ENCODE peak calls at places on chromosomes 1 and 21, in eight cellular contexts. M is thoracic aorta, F is kidney epithelial cell, L is fibroblast of mammary gland, Z is pancreas, V is AG04449, D is transverse colon, K is fibroblast of pulmonary artery. B is an unnamed sample.

GRCh38 chr1:184418955-184419733 is 32.3 kb downstream of the C1orf21 start:
- DNase-seq in M (no peak), F (no peak), L (no peak), Z (no peak), V (no peak), D (no peak), K (no peak), B (peak; percentile 63)

GRCh38 chr1:193602705-193603104 is 416.3 kb upstream of the B3GALT2 start:
- DNase-seq in M (no peak), F (no peak), L (no peak), Z (no peak), V (no peak), D (no peak), K (no peak), B (no peak)

GRCh38 chr1:200129480-200129879 is 102.0 kb downstream of the NR5A2 start:
- DNase-seq in M (no peak), F (no peak), L (no peak), Z (no peak), V (no peak), D (no peak), K (no peak), B (no peak)

GRCh38 chr1:224873645-224874369 is 55.7 kb upstream of the DNAH14 start:
- DNase-seq in M (no peak), F (no peak), L (peak; percentile 83), Z (no peak), V (no peak), D (no peak), K (peak; percentile 72), B (peak; percentile 87)

GRCh38 chr1:167819849-167820683 is 93.9 kb downstream of the ADCY10 start:
- DNase-seq in M (peak; percentile 47), F (peak; percentile 67), L (peak; percentile 94), Z (peak; percentile 88), V (peak; percentile 78), D (peak; percentile 65), K (peak; percentile 96), B (peak; percentile 88)

GRCh38 chr1:204837440-204838084 is 33.1 kb upstream of the NFASC start:
- DNase-seq in M (no peak), F (peak; percentile 21), L (peak; percentile 54), Z (no peak), V (no peak), D (no peak), K (peak; percentile 71), B (peak; percentile 51)

GRCh38 chr1:217534566-217534965 is 96.3 kb downstream of the GPATCH2 start:
- DNase-seq in M (no peak), F (no peak), L (peak; percentile 39), Z (no peak), V (no peak), D (no peak), K (peak; percentile 53), B (no peak)

GRCh38 chr1:246506440-246506784 is 667 bp downstream of the SMYD3 start:
- DNase-seq in M (no peak), F (no peak), L (no peak), Z (no peak), V (no peak), D (no peak), K (no peak), B (no peak)

GRCh38 chr1:107669996-107670395 is 295.0 kb downstream of the VAV3 start:
- DNase-seq in M (no peak), F (no peak), L (peak; percentile 41), Z (no peak), V (no peak), D (peak; percentile 80), K (peak; percentile 37), B (no peak)

GRCh38 chr1:47438321-47439150 is 692 bp downstream of the FOXD2 start:
- DNase-seq in M (no peak), F (no peak), L (no peak), Z (peak; percentile 75), V (no peak), D (peak; percentile 41), K (no peak), B (no peak)

GRCh38 chr1:201701831-201702230 is 127.1 kb upstream of the IPO9 start:
- DNase-seq in M (no peak), F (no peak), L (no peak), Z (no peak), V (no peak), D (no peak), K (no peak), B (no peak)

GRCh38 chr1:208093754-208094719 is 150.1 kb downstream of the PLXNA2 start:
- DNase-seq in M (no peak), F (no peak), L (peak; percentile 59), Z (no peak), V (no peak), D (peak; percentile 61), K (peak; percentile 79), B (peak; percentile 59)

GRCh38 chr1:55400560-55400959 is 185.4 kb upstream of the USP24 start:
- DNase-seq in M (no peak), F (no peak), L (peak; percentile 94), Z (no peak), V (no peak), D (no peak), K (no peak), B (peak; percentile 39)

GRCh38 chr1:67632811-67633478 is 52.1 kb upstream of the GADD45A start:
- DNase-seq in M (no peak), F (no peak), L (no peak), Z (no peak), V (no peak), D (no peak), K (no peak), B (no peak)

GRCh38 chr21:30924171-30924680 is 42.8 kb upstream of the KRTAP11-1 start:
- DNase-seq in M (no peak), F (no peak), L (no peak), Z (no peak), V (no peak), D (no peak), K (no peak), B (no peak)

GRCh38 chr1:226637147-226637935 is 88.8 kb downstream of the STUM start:
- DNase-seq in M (no peak), F (no peak), L (peak; percentile 70), Z (no peak), V (no peak), D (peak; percentile 38), K (peak; percentile 50), B (peak; percentile 42)

GRCh38 chr1:226634611-226635246 is 86.2 kb downstream of the STUM start:
- DNase-seq in M (no peak), F (no peak), L (no peak), Z (peak; percentile 64), V (no peak), D (peak; percentile 7), K (no peak), B (no peak)

GRCh38 chr1:226634156-226634588 is 85.6 kb downstream of the STUM start:
- DNase-seq in M (no peak), F (no peak), L (peak; percentile 64), Z (peak; percentile 90), V (no peak), D (peak; percentile 84), K (peak; percentile 70), B (peak; percentile 69)

GRCh38 chr1:226636847-226637096 is 88.2 kb downstream of the STUM start:
- DNase-seq in M (no peak), F (no peak), L (no peak), Z (no peak), V (no peak), D (no peak), K (no peak), B (no peak)

GRCh38 chr1:226635456-226635941 is 86.9 kb downstream of the STUM start:
- DNase-seq in M (no peak), F (no peak), L (no peak), Z (no peak), V (no peak), D (peak; percentile 8), K (no peak), B (no peak)
- H3K4me3 ChIP-seq in M (no peak overlapping the region), F (no peak overlapping the region), L (no peak overlapping the region), Z (no peak overlapping the region), V (no peak overlapping the region), D (no peak overlapping the region), K (no peak overlapping the region), B (no peak overlapping the region)

DNA sequence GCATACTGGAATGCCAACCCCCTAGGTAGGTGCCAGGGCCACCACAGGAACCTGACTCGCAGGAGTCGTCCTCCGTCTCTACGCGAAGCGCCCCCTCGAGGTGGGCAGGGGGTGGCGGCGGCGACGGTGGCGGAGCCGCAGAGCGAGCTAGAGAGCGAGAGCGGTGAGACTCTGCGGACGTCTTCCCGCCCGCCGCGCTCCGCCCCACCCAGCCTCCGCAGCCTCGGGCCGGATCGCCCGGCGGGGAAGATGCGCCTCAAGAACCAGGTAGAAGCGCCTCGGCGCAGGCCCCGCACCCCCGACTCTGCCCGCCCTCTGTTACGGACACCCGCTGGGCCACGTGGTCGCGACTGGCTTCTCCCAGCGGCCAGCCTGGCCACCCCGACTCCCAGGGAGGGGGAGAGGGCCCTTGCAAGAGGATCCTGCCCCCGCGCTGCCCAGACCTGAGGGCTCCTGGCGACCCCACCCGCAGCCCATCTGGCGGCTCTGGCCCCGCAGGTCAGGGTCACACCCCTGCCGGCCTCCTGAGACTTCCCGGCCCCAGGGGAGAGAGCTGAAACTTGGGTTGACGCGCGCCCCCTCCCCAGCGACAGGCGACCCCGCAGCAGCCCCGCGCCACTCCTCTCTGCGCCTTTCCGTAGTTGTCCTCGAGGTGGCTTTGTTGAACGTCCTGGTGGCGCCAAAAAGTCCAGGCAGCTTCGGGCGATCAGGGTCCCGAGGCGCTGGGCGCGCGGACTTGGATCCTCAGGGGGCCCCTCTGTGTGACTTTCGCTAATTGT is 24.4 kb upstream of the AGBL4 start:
- DNase-seq in M (no peak), F (no peak), L (no peak), Z (peak; percentile 74), V (no peak), D (no peak), K (no peak), B (no peak)
- TF ChIP-seq CTCF in M (no peak), F (peak; percentile 64), L (no peak), Z (peak; percentile 27), V (peak; percentile 7), D (no peak), K (no peak), B (no peak)

DNA sequence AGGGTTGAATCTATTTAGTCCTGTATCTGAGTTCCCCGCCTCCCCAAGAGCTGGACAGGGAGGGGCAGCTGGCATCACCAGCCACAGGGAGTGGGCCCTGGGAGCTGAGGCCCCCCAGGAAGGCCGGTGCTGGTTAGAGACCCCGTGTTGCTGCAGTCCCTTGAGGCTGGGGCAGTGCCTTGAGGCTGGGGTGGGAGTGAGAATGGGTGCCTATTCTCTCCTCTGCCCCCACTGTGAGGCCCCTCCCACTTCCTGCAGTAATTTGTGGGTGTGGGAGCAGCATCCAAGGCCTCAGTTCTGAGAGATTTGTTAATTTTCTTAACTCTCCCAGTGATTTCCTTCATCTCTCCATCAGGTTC is 2.5 kb upstream of the TRAPPC3 start:
- DNase-seq in M (no peak), F (no peak), L (no peak), Z (no peak), V (no peak), D (peak; percentile 61), K (no peak), B (no peak)
- H3K4me3 ChIP-seq in M (no peak overlapping the region), F (no peak overlapping the region), L (no peak overlapping the region), Z (no peak overlapping the region), V (no peak overlapping the region), D (no peak overlapping the region), K (no peak overlapping the region), B (no peak overlapping the region)

DNA sequence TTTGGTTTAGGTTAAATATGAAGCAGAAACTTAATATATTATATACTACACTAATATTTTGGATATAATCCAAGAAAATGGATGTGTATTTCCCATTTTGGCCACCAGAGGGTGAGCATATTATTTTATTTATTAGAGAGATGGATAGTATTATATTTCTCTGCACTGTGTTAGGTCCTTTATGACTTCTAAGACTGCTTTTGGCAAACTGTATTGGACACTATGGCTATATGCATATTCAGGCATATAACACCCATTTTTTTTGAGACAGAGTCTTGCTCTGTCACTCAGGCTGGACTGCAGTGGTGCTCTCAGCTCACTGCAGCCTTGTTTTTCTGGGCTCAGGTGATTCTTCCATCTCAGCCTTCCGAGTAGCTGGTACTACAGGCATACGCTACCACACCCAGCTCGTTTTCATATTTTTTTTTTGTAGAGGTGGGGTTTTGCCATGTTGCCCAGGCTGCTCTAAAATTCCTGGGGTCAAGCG is 17.8 kb upstream of the PGM1 start:
- DNase-seq in M (no peak), F (no peak), L (peak; percentile 46), Z (no peak), V (no peak), D (no peak), K (peak; percentile 53), B (peak; percentile 30)
- TF ChIP-seq CTCF in M (peak; percentile 85), F (peak; percentile 57), L (peak; percentile 61), Z (peak; percentile 70), V (peak; percentile 8), D (peak; percentile 83), K (peak; percentile 62), B (peak; percentile 60)

B was measured in fibroblast of villous mesenchyme.